ENCODE peak calls at places on chromosomes 6 and 20, in ten cellular contexts. L, F, Z, S, G, Q, U, J, Y and X are unnamed samples.
A peak's percentile ranks its signal among the peaks of the same experiment; 100 is the strongest.

GRCh38 chr6:30344868-30345671 is at the start of gene RPP21:
- DNase-seq in L (peak; percentile 60), F (no peak), Z (peak; percentile 70), S (peak; percentile 92), G (peak; percentile 69), Q (peak; percentile 65), U (peak; percentile 76), J (peak; percentile 87), Y (no peak), X (peak; percentile 86)

GRCh38 chr6:34890526-34890910 is 1.5 kb downstream of the ANKS1A start:
- DNase-seq in L (no peak), F (no peak), Z (no peak), S (no peak), G (no peak), Q (no peak), U (no peak), J (no peak), Y (no peak), X (no peak)

GRCh38 chr6:150144294-150144868 is 1.5 kb downstream of the PPP1R14C start:
- DNase-seq in L (no peak), F (peak; percentile 38), Z (no peak), S (no peak), G (peak; percentile 36), Q (no peak), U (no peak), J (no peak), Y (no peak), X (no peak)

GRCh38 chr6:168851460-168852103 is 402.1 kb downstream of the THBS2 start:
- DNase-seq in L (peak; percentile 22), F (no peak), Z (no peak), S (no peak), G (peak; percentile 8), Q (no peak), U (peak; percentile 10), J (no peak), Y (no peak), X (no peak)

GRCh38 chr6:43950731-43951062 is 176.6 kb downstream of the MRPL14 start:
- DNase-seq in L (no peak), F (no peak), Z (no peak), S (peak; percentile 32), G (no peak), Q (no peak), U (no peak), J (no peak), Y (no peak), X (no peak)

GRCh38 chr6:37236921-37237320 is 20.7 kb upstream of the TBC1D22B start:
- DNase-seq in L (no peak), F (no peak), Z (peak; percentile 39), S (no peak), G (no peak), Q (no peak), U (no peak), J (no peak), Y (no peak), X (no peak)

GRCh38 chr6:42795651-42796050 is 13.8 kb downstream of the BICRAL start:
- DNase-seq in L (no peak), F (no peak), Z (no peak), S (no peak), G (no peak), Q (no peak), U (no peak), J (no peak), Y (no peak), X (no peak)

GRCh38 chr20:48339986-48340884 is 487.6 kb downstream of the PREX1 start:
- DNase-seq in L (no peak), F (no peak), Z (no peak), S (no peak), G (no peak), Q (no peak), U (no peak), J (no peak), Y (no peak), X (no peak)

GRCh38 chr6:117264487-117265424 is 602 bp upstream of the VGLL2 start:
- DNase-seq in L (no peak), F (no peak), Z (no peak), S (no peak), G (peak; percentile 3), Q (no peak), U (no peak), J (no peak), Y (no peak), X (no peak)

GRCh38 chr6:44120692-44121443 is 6.4 kb downstream of the MRPL14 start:
- DNase-seq in L (no peak), F (no peak), Z (no peak), S (no peak), G (no peak), Q (no peak), U (no peak), J (no peak), Y (no peak), X (no peak)

GRCh38 chr6:169008641-169009040 is 245.0 kb downstream of the THBS2 start:
- DNase-seq in L (peak; percentile 36), F (no peak), Z (no peak), S (no peak), G (no peak), Q (no peak), U (no peak), J (no peak), Y (no peak), X (no peak)

GRCh38 chr20:46709459-46710148 is at the start of gene SLC2A10:
- DNase-seq in L (peak; percentile 55), F (no peak), Z (peak; percentile 61), S (no peak), G (peak; percentile 72), Q (peak; percentile 40), U (peak; percentile 62), J (peak; percentile 5), Y (no peak), X (no peak)

DNA sequence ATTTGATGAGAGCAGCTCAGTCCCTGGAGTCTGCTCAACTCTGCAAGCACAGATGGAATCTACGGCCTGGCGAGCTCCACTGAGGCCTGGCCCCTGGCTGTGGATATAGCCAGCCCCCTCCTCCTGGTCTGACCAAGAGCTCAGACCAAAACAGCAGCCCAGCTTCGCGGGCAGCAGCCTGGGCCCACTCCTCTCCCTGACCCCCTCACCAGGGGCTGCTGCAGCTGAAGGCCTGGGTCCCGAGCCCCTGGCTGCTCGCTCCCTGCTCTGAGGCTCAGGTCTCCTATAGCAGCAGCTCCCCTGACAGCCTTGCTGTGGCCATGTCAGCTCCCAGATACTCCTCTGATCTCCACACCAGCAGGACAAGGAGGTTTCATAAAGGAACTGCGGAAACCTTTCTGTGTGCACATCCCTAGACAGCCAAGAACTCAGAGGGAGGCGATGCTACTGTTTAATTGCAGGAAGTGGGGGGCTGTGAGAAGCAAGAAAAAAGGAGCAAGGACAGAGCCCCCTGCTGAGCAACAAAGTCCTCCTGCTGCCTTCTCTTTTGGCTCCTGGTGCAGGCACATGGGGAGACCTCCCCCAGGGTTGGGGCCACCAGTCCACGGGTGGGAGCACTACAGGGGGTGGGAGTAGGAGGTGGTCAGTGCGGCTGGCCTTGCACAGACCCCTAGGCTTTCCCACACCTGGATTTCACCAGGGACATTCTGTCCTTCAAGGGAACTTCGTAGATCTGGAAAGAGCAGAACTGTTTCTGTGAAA is 38.7 kb upstream of the CST5 start:
- DNase-seq in L (no peak), F (no peak), Z (no peak), S (no peak), G (no peak), Q (no peak), U (no peak), J (no peak), Y (no peak), X (no peak)
- H3K4me3 ChIP-seq in L (no peak overlapping the region), F (no peak overlapping the region), Z (no peak overlapping the region), S (no peak overlapping the region), G (no peak overlapping the region), Q (no peak overlapping the region), U (no peak overlapping the region), J (no peak overlapping the region), Y (no peak overlapping the region), X (no peak overlapping the region)

GRCh38 chr20:35883341-35883777 is 70.9 kb downstream of the SCAND1 start:
- DNase-seq in L (no peak), F (no peak), Z (no peak), S (no peak), G (no peak), Q (no peak), U (no peak), J (no peak), Y (no peak), X (no peak)
- H3K4me3 ChIP-seq in L (peak overlapping the region; percentile 11), F (peak overlapping the region; percentile 3), Z (no peak overlapping the region), S (no peak overlapping the region), G (peak overlapping the region; percentile 31), Q (no peak overlapping the region), U (peak overlapping the region; percentile 12), J (no peak overlapping the region), Y (no peak overlapping the region), X (no peak overlapping the region)

DNA sequence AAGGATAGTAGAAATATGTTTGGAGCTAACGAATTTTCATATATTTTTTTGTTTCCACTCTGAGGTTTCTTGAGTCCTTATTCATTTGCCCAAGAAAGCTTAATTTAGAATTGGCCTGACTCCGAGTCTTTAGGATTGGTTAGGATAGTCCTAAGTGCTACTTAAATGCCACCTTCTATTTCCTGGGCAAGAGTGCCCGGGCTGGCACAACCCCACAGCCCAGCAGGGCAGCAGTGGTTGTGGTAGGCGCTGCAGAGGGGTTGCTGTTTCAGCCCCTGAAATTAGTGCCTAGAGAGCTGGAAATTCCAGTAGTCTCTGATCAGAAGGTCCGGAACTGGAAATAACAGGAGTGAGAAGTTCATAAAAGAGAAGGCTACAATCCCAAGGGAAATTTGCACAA is 139.4 kb upstream of the TENT5A start:
- DNase-seq in L (no peak), F (no peak), Z (no peak), S (no peak), G (no peak), Q (no peak), U (no peak), J (no peak), Y (no peak), X (no peak)
- H3K4me3 ChIP-seq in L (no peak overlapping the region), F (no peak overlapping the region), Z (no peak overlapping the region), S (no peak overlapping the region), G (no peak overlapping the region), Q (no peak overlapping the region), U (no peak overlapping the region), J (no peak overlapping the region), Y (no peak overlapping the region), X (no peak overlapping the region)

GRCh38 chr20:550611-551010 is 7.0 kb upstream of the CSNK2A1 start:
- DNase-seq in L (no peak), F (no peak), Z (no peak), S (no peak), G (no peak), Q (no peak), U (no peak), J (no peak), Y (no peak), X (no peak)

GRCh38 chr20:544153-544725 is 649 bp upstream of the CSNK2A1 start:
- DNase-seq in L (no peak), F (no peak), Z (no peak), S (no peak), G (no peak), Q (no peak), U (no peak), J (no peak), Y (no peak), X (no peak)

GRCh38 chr20:546353-546752 is 2.8 kb upstream of the CSNK2A1 start:
- DNase-seq in L (no peak), F (no peak), Z (no peak), S (no peak), G (no peak), Q (no peak), U (no peak), J (no peak), Y (no peak), X (no peak)

GRCh38 chr20:547394-547793 is 3.8 kb upstream of the CSNK2A1 start:
- DNase-seq in L (no peak), F (no peak), Z (no peak), S (no peak), G (no peak), Q (no peak), U (no peak), J (no peak), Y (no peak), X (no peak)

GRCh38 chr20:549720-550496 is 6.3 kb upstream of the CSNK2A1 start:
- DNase-seq in L (no peak), F (no peak), Z (no peak), S (no peak), G (no peak), Q (no peak), U (no peak), J (no peak), Y (no peak), X (no peak)
- H3K4me3 ChIP-seq in L (no peak overlapping the region), F (no peak overlapping the region), Z (no peak overlapping the region), S (no peak overlapping the region), G (no peak overlapping the region), Q (no peak overlapping the region), U (no peak overlapping the region), J (no peak overlapping the region), Y (no peak overlapping the region), X (no peak overlapping the region)